ENCODE peak calls at places on chromosomes 7 and 10, in four cellular contexts. D, S, Z and U are unnamed samples.

GRCh38 chr7:158834799-158835784 is 5.8 kb upstream of the ESYT2 start:
- DNase-seq in Z (no peak), S (no peak), D (no peak), U (no peak)

GRCh38 chr10:78405781-78406180 is 372.1 kb downstream of the RPS24 start:
- DNase-seq in D (no peak), S (peak; percentile 63), Z (no peak), U (no peak)

GRCh38 chr7:105932835-105933477 is 30.1 kb upstream of the CDHR3 start:
- DNase-seq in Z (peak; percentile 77), D (peak; percentile 45), S (no peak), U (peak; percentile 27)

GRCh38 chr7:87220734-87221215 is 1.2 kb upstream of the TMEM243 start:
- DNase-seq in Z (no peak), D (no peak), S (no peak), U (no peak)

GRCh38 chr7:134513169-134513752 is 14.1 kb upstream of the AKR1B10 start:
- DNase-seq in S (peak; percentile 85), Z (peak; percentile 49), D (peak; percentile 75), U (peak; percentile 40)

GRCh38 chr7:116686812-116687419 is 14.9 kb downstream of the MET start:
- DNase-seq in S (no peak), Z (no peak), D (no peak), U (no peak)

GRCh38 chr7:47336178-47337020 is 245.5 kb downstream of the TNS3 start:
- DNase-seq in D (peak; percentile 95), Z (no peak), S (peak; percentile 90), U (no peak)

GRCh38 chr7:351256-351655 is 61.3 kb downstream of the FOXL3 start:
- DNase-seq in S (no peak), Z (no peak), D (no peak), U (no peak)

GRCh38 chr10:124025638-124026336 is 67.6 kb downstream of the CHST15 start:
- DNase-seq in Z (peak; percentile 18), D (no peak), S (no peak), U (no peak)

GRCh38 chr7:113392421-113392820 is 274.1 kb upstream of the SMIM30 start:
- DNase-seq in S (no peak), Z (no peak), D (no peak), U (no peak)

GRCh38 chr10:130737622-130738021 is 573.9 kb downstream of the TCERG1L start:
- DNase-seq in S (peak; percentile 20), Z (no peak), D (peak; percentile 1), U (peak; percentile 78)

GRCh38 chr7:149856-150636 is 42.3 kb upstream of the FAM20C start:
- DNase-seq in D (no peak), Z (no peak), S (peak; percentile 92), U (peak; percentile 81)

GRCh38 chr10:125102216-125102615 is 58.1 kb downstream of the CTBP2 start:
- DNase-seq in Z (peak; percentile 69), S (peak; percentile 75), D (peak; percentile 53), U (no peak)

GRCh38 chr7:139494835-139495568 is 11.5 kb upstream of the KLRG2 start:
- DNase-seq in Z (no peak), S (no peak), D (no peak), U (no peak)

GRCh38 chr10:104038537-104038936 is 47.1 kb downstream of the COL17A1 start:
- DNase-seq in S (no peak), D (no peak), Z (no peak), U (no peak)

GRCh38 chr10:5040010-5040635 is 36.5 kb upstream of the AKR1C2 start:
- DNase-seq in S (no peak), D (no peak), Z (no peak), U (no peak)

GRCh38 chr10:43056568-43057011 is 20.3 kb upstream of the RET start:
- DNase-seq in S (peak; percentile 66), D (no peak), Z (no peak), U (no peak)

GRCh38 chr10:132521466-132522102 is 16.0 kb upstream of the INPP5A start:
- DNase-seq in S (peak; percentile 52), Z (no peak), D (no peak), U (no peak)

GRCh38 chr7:68787586-68787985 is 810.7 kb upstream of the AUTS2 start:
- DNase-seq in S (no peak), D (no peak), Z (no peak), U (no peak)

GRCh38 chr10:49025347-49025983 is 85.8 kb upstream of the LRRC18 start:
- DNase-seq in D (no peak), Z (no peak), S (no peak), U (no peak)

GRCh38 chr10:3465406-3465891 is 292.9 kb upstream of the PITRM1 start:
- DNase-seq in Z (no peak), D (no peak), S (peak; percentile 87), U (no peak)

GRCh38 chr10:10804998-10805737 is 212.5 kb upstream of the CELF2 start:
- DNase-seq in D (peak; percentile 66), Z (peak; percentile 70), S (no peak), U (no peak)

GRCh38 chr7:23235688-23236280 is 10.8 kb upstream of the GPNMB start:
- DNase-seq in S (peak; percentile 88), D (peak; percentile 98), Z (peak; percentile 46), U (no peak)

GRCh38 chr7:44391746-44392617 is 66.6 kb upstream of the CAMK2B start:
- DNase-seq in S (peak; percentile 77), Z (no peak), D (no peak), U (no peak)

GRCh38 chr10:16545126-16545736 is 23.6 kb upstream of the C1QL3 start:
- DNase-seq in Z (peak; percentile 16), S (no peak), D (peak; percentile 25), U (peak; percentile 47)

DNA sequence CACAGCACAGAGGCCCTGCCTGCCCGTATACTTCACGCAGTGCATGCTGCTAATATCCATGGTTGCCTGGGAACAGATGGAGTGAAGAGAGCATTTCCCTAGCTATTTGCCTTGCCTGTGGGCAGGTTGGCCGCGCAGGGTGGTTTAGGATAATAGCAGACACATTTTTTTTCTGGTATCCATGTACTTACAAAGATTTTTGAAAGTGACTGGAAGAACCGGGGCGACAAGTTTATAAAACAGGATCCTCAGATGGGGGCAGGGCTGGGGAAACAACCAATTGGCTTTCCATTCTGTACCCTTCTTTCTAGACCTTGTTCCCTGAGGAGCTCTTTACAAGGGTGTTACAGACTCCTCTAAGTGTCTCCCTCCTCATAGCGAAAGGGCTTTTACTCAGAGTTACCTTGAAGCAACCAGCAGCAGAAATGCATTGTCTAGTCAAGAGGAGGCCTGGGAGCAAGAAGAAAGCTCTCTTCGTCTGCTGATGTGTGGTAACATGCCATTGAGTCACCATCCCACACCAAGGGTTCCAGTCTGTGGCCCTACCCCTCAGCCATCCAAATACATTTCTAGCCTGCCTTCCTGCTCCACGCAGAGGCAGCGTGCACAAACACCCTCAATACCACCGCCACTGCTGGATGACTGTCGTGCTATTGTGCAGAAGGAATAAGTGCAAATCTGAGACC is 31.5 kb downstream of the MTURN start:
- DNase-seq in Z (no peak), D (peak; percentile 86), S (no peak), U (no peak)
- H3K4me3 ChIP-seq in Z (no peak overlapping the region), D (no peak overlapping the region), S (no peak overlapping the region), U (no peak overlapping the region)

GRCh38 chr7:80458822-80459725 is 52.8 kb downstream of the GNAT3 start:
- DNase-seq in D (no peak), Z (no peak), S (no peak), U (no peak)
- H3K4me3 ChIP-seq in D (no peak overlapping the region), Z (no peak overlapping the region), S (no peak overlapping the region), U (no peak overlapping the region)

GRCh38 chr7:7612519-7612918 is 28.0 kb upstream of the UMAD1 start:
- DNase-seq in S (no peak), Z (no peak), D (no peak), U (no peak)
- H3K4me3 ChIP-seq in S (no peak overlapping the region), Z (no peak overlapping the region), D (no peak overlapping the region), U (no peak overlapping the region)

DNA sequence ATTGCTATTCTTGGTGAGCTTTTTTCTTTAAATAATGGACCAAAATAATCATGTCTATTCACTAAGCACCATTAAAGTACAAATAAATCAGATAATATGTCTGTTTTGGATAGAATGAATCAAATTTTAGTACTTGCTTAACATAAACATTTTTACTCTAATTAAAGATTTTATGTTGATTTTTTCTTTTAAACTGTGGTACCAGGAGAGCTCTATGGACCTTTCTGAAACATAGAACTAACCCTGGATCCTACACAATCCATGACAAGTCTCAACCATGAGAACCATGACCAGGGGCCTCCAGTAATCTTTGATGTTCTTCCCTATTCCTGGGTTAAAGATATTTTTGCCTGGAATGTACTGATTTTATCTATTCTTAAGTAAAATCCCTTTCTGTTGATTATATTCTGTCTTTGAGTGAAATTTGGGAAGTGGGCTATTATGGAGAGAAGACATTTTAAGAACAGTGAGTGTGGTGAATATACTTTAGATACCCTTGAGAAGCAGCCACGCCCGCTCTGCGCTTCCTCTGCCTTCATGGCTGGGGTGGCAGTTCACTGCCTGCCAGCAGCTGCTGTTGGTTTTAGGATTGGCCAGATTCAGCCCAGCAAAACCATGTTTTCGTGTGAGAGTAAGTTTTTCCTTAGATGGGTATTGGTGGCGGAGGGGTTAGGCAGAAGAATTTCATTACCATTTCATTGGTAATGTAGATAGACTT is 42.2 kb upstream of the BHLHA15 start:
- DNase-seq in D (no peak), S (no peak), Z (no peak), U (no peak)
- H3K4me3 ChIP-seq in D (no peak overlapping the region), S (no peak overlapping the region), Z (no peak overlapping the region), U (no peak overlapping the region)

DNA sequence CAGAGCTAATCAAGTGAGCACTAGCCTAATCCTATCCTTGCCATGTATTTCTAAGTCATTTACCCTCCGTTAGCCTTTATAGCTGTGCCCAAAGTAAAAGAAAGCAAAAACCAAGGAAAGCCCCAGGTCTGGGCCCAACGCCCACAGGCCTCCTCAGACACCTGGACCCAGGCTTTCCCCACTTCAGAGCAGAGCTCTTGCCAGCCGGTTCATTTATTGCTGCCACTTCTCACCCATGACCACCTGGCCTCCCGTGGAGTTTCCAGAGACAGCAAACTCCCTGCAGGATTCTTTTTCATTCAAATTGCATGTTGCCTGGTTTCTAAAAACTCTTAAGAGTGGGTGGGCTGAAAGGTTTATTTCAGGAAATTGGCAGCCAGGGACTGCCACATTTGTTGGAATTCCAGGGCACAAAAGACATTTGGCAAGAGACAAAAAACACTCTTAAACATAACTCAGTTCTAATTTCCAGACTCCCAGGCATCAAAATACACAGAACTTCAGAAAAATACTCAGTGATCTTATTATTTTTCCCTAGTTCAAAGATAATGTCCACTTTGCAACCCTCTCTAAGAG is 4.7 kb downstream of the VOPP1 start:
- DNase-seq in S (peak; percentile 80), Z (no peak), D (no peak), U (no peak)
- H3K4me3 ChIP-seq in S (no peak overlapping the region), Z (no peak overlapping the region), D (no peak overlapping the region), U (no peak overlapping the region)

DNA sequence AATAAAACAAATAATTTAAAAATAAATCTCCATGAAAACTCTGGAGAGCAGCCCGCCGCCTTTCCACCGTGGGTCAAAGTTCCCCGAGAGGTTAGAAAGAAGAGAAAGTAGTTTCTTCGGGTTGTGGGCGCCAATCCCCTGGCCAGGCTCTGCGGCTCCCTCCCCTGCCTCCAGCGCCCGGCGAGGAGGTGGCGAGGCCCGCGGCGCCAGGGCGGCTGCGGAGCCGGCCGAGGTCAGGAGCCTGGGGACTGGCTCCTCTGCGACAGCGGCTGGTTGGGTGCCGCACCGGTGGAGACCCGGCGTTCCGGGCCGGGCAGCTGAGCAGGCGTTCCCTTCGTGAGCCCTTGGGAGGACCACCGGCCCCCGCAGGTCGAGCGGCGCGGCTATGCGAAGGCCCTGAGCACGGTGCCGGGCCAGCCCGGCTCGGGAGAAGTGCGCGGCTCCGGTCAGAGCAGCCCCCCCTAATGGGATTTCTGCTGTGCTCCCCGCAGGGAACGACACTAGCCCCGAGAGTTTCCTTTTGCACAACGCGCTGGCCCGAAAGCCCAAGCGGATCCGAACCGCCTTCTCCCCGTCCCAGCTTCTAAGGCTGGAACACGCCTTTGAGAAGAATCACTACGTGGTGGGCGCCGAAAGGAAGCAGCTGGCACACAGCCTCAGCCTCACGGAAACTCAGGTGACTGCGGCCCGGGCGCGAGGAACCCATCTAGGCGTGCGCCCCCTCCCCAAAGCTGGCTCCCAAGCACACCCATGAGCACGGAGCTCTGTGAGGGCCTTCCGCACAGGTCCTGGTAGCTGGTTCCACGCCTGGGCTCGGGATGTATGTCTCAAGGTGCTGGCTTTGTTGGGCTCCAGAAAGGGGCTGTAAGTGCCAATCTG is 2.8 kb downstream of the EMX2 start:
- DNase-seq in Z (no peak), D (no peak), S (peak; percentile 86), U (peak; percentile 84)
- H3K4me3 ChIP-seq in Z (no peak overlapping the region), D (no peak overlapping the region), S (peak overlapping the region; percentile 64), U (peak overlapping the region; percentile 8)